ENCODE peak calls at places on chromosomes 16 and 17, in seven cellular contexts. M, O, Y, J, V, B and G are unnamed samples.

GRCh38 chr16:81265658-81266451 is 27.4 kb downstream of the BCO1 start:
- DNase-seq in M (no peak), O (peak; percentile 56), Y (no peak), J (peak; percentile 87), V (peak; percentile 79), B (peak; percentile 84), G (no peak)

GRCh38 chr16:86307518-86307903 is 202.8 kb upstream of the FOXF1 start:
- DNase-seq in M (no peak), O (no peak), Y (no peak), J (no peak), V (no peak), B (no peak), G (peak; percentile 50)

GRCh38 chr16:82062645-82063058 is 27.6 kb downstream of the HSD17B2 start:
- DNase-seq in M (no peak), O (no peak), Y (no peak), J (no peak), V (no peak), B (no peak), G (no peak)

GRCh38 chr17:4006745-4007211 is 42.5 kb upstream of the ATP2A3 start:
- DNase-seq in M (no peak), O (no peak), Y (no peak), J (no peak), V (no peak), B (no peak), G (no peak)

GRCh38 chr16:28125592-28125991 is 62.1 kb upstream of the GSG1L start:
- DNase-seq in M (no peak), O (no peak), Y (no peak), J (no peak), V (no peak), B (no peak), G (no peak)

GRCh38 chr17:69223809-69224208 is 4.8 kb downstream of the ABCA10 start:
- DNase-seq in M (no peak), O (no peak), Y (peak; percentile 19), J (no peak), V (no peak), B (no peak), G (peak; percentile 86)

GRCh38 chr16:87273471-87274030 is 43.6 kb downstream of the C16orf95 start:
- DNase-seq in M (no peak), O (no peak), Y (no peak), J (no peak), V (no peak), B (no peak), G (no peak)

GRCh38 chr17:72677714-72678390 is 414.6 kb downstream of the SLC39A11 start:
- DNase-seq in M (no peak), O (no peak), Y (no peak), J (no peak), V (no peak), B (no peak), G (no peak)

GRCh38 chr16:68993885-68994284 is 111.6 kb upstream of the HAS3 start:
- DNase-seq in M (no peak), O (no peak), Y (no peak), J (no peak), V (no peak), B (no peak), G (peak; percentile 72)

GRCh38 chr16:85321856-85322271 is 209.6 kb upstream of the CIBAR2 start:
- DNase-seq in M (no peak), O (peak; percentile 98), Y (no peak), J (peak; percentile 84), V (peak; percentile 100), B (peak; percentile 95), G (peak; percentile 95)

GRCh38 chr17:44002141-44002848 is 2.1 kb upstream of the NAGS start:
- DNase-seq in M (no peak), O (no peak), Y (no peak), J (no peak), V (no peak), B (no peak), G (no peak)

GRCh38 chr17:44005527-44005864 is 1.1 kb downstream of the NAGS start:
- DNase-seq in M (no peak), O (peak; percentile 13), Y (no peak), J (no peak), V (no peak), B (no peak), G (no peak)

GRCh38 chr17:44004761-44005526 is 522 bp downstream of the NAGS start:
- DNase-seq in M (peak; percentile 58), O (peak; percentile 13), Y (no peak), J (peak; percentile 79), V (no peak), B (peak; percentile 23), G (no peak)

GRCh38 chr17:44005865-44006580 is 1.6 kb downstream of the NAGS start:
- DNase-seq in M (peak; percentile 62), O (peak; percentile 56), Y (peak; percentile 33), J (peak; percentile 75), V (peak; percentile 68), B (no peak), G (no peak)

GRCh38 chr17:44004077-44004760 is at the start of gene NAGS:
- DNase-seq in M (peak; percentile 70), O (no peak), Y (no peak), J (peak; percentile 29), V (no peak), B (no peak), G (no peak)
- H3K4me1 ChIP-seq in M (peaks cover 28% of the 10 kb centered on the region), O (peaks cover 39% of the 10 kb centered on the region), Y (peaks cover 23% of the 10 kb centered on the region), J (peaks cover 11% of the 10 kb centered on the region), V (no peaks in the 10 kb centered on the region), B (no peaks in the 10 kb centered on the region), G (peaks cover 43% of the 10 kb centered on the region)

DNA sequence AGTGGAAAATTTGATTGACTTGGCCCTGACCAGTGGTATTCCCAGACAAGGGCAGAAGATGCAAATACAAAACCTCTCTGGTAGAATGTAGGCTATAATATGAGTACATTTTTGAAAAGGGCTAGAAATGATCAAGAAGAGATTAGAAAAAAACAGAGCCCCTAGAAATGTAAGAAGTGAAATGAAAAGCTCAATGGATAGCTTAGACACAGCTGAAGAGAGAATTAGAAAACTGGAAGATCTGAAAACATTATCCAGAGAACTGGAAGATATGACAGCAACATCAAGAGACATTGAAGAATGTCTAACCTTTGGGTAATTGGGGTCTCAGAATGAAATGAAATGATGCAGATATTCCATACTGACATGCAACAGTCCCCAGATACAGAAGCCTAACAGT is 105.2 kb upstream of the ZNF750 start:
- DNase-seq in M (no peak), O (no peak), Y (peak; percentile 37), J (no peak), V (no peak), B (no peak), G (no peak)
- H3K9me3 ChIP-seq in M (peaks cover 13% of the 10 kb centered on the region), O (no peaks in the 10 kb centered on the region), Y (peaks cover 30% of the 10 kb centered on the region), J (no peaks in the 10 kb centered on the region), V (peaks cover 36% of the 10 kb centered on the region), B (no peaks in the 10 kb centered on the region), G (peaks cover 26% of the 10 kb centered on the region)

GRCh38 chr16:66961065-66961744 is at the start of gene CES3:
- DNase-seq in M (peak; percentile 56), O (peak; percentile 87), Y (peak; percentile 80), J (peak; percentile 90), V (no peak), B (no peak), G (peak; percentile 34)

GRCh38 chr16:66960270-66960669 is 796 bp upstream of the CES3 start:
- DNase-seq in M (no peak), O (no peak), Y (no peak), J (no peak), V (no peak), B (no peak), G (no peak)

GRCh38 chr16:66954097-66954659 is 6.9 kb upstream of the CES3 start:
- DNase-seq in M (peak; percentile 77), O (peak; percentile 88), Y (peak; percentile 72), J (peak; percentile 94), V (peak; percentile 84), B (peak; percentile 75), G (peak; percentile 61)

GRCh38 chr16:66959645-66960177 is 1.4 kb upstream of the CES3 start:
- DNase-seq in M (no peak), O (no peak), Y (no peak), J (peak; percentile 61), V (no peak), B (no peak), G (no peak)

GRCh38 chr16:66958857-66959644 is 2.0 kb upstream of the CES3 start:
- DNase-seq in M (no peak), O (peak; percentile 53), Y (no peak), J (no peak), V (no peak), B (no peak), G (no peak)
- H3K4me3 ChIP-seq in M (no peak overlapping the region), O (no peak overlapping the region), Y (no peak overlapping the region), J (no peak overlapping the region), V (no peak overlapping the region), B (no peak overlapping the region), G (no peak overlapping the region)

GRCh38 chr17:78081551-78081950 is 47.0 kb downstream of the TMC6 start:
- DNase-seq in M (no peak), O (no peak), Y (no peak), J (no peak), V (no peak), B (no peak), G (no peak)
- H3K4me1 ChIP-seq in M (no peaks in the 10 kb centered on the region), O (no peaks in the 10 kb centered on the region), Y (no peaks in the 10 kb centered on the region), J (no peaks in the 10 kb centered on the region), V (no peaks in the 10 kb centered on the region), B (no peaks in the 10 kb centered on the region), G (no peaks in the 10 kb centered on the region)

GRCh38 chr16:35561346-35561745 is 2101.9 kb downstream of the TP53TG3F start:
- DNase-seq in M (no peak), O (no peak), Y (no peak), J (no peak), V (no peak), B (no peak), G (no peak)
- H3K9me3 ChIP-seq in M (no peaks in the 10 kb centered on the region), O (no peaks in the 10 kb centered on the region), Y (no peaks in the 10 kb centered on the region), J (no peaks in the 10 kb centered on the region), V (no peaks in the 10 kb centered on the region), B (no peaks in the 10 kb centered on the region), G (peaks cover 7% of the 10 kb centered on the region)

GRCh38 chr17:62825182-62825581 is 17.1 kb upstream of the MARCHF10 start:
- DNase-seq in M (no peak), O (no peak), Y (no peak), J (no peak), V (no peak), B (no peak), G (no peak)
- H3K4me3 ChIP-seq in M (no peak overlapping the region), O (no peak overlapping the region), Y (no peak overlapping the region), J (no peak overlapping the region), V (no peak overlapping the region), B (no peak overlapping the region), G (no peak overlapping the region)

DNA sequence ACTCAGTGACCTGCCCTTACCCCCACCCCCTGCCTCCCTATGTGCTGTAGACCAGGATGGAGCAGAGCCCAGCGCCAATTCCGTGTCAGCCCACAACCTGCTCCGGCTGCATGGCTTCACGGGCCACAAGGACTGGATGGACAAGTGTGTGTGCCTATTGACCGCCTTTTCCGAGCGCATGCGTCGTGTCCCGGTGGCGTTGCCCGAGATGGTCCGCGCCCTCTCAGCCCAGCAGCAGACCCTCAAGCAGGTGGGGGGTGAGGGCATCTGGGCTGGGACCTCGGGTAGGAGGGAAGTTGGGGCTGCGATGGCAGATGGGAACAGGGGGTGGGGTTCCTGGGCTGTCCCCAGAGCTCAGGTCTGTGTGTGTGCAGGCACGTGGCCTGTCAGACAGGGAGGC is 6.3 kb upstream of the CACNA1G start:
- DNase-seq in M (no peak), O (no peak), Y (no peak), J (no peak), V (no peak), B (no peak), G (no peak)
- H3K4me1 ChIP-seq in M (peaks cover 4% of the 10 kb centered on the region), O (peaks cover 13% of the 10 kb centered on the region), Y (no peaks in the 10 kb centered on the region), J (peaks cover 4% of the 10 kb centered on the region), V (no peaks in the 10 kb centered on the region), B (no peaks in the 10 kb centered on the region), G (no peaks in the 10 kb centered on the region)

DNA sequence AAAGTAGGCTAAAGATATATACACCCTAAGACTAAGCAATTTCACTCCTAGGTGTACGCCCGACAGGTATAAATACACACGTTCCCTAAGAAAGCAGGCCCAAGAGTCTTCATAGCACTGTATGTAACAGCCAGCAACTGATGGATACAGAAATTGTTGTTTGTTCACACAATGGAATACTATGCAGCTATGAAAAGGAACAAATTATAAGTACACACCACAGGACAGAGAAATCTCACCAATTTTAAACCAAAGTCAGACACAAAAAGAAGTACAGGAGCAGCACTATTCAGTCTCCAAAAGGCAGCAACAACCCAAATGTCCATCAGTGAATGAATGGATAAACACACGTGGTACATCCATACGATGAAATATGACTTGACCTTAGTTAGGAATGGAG is 106.1 kb downstream of the LITAF start:
- DNase-seq in M (no peak), O (no peak), Y (no peak), J (no peak), V (no peak), B (no peak), G (no peak)
- H3K9me3 ChIP-seq in M (no peaks in the 10 kb centered on the region), O (no peaks in the 10 kb centered on the region), Y (peaks cover 23% of the 10 kb centered on the region), J (no peaks in the 10 kb centered on the region), V (no peaks in the 10 kb centered on the region), B (no peaks in the 10 kb centered on the region), G (no peaks in the 10 kb centered on the region)